ENCODE peak calls at places on chromosomes 11 and 22, in ten cellular contexts. One of them, this sample, is unnamed. For H3K4me1, the result is how much of the 10 kb centered on the place peaks cover.

GRCh38 chr11:121950160-121950559 is 165.9 kb downstream of the BLID start:
- DNase-seq in ovary: no peak
- DNase-seq in uterus: no peak
- DNase-seq in spleen: no peak
- DNase-seq in transverse colon: no peak
- DNase-seq in A549: no peak
- DNase-seq in Peyer's patch: no peak
- DNase-seq in breast epithelium: no peak
- DNase-seq in IMR-90: no peak
- DNase-seq in sigmoid colon: no peak
- DNase-seq in this sample: no peak

GRCh38 chr11:3006505-3007260 is 14.6 kb upstream of the NAP1L4 start:
- DNase-seq in ovary: no peak
- DNase-seq in uterus: no peak
- DNase-seq in spleen: no peak
- DNase-seq in transverse colon: no peak
- DNase-seq in A549: no peak
- DNase-seq in Peyer's patch: no peak
- DNase-seq in breast epithelium: no peak
- DNase-seq in IMR-90: no peak
- DNase-seq in sigmoid colon: peak
- DNase-seq in this sample: no peak

GRCh38 chr11:36108812-36109498 is 165.1 kb downstream of the LDLRAD3 start:
- DNase-seq in ovary: no peak
- DNase-seq in uterus: no peak
- DNase-seq in spleen: no peak
- DNase-seq in transverse colon: no peak
- DNase-seq in A549: no peak
- DNase-seq in Peyer's patch: no peak
- DNase-seq in breast epithelium: no peak
- DNase-seq in IMR-90: no peak
- DNase-seq in sigmoid colon: no peak
- DNase-seq in this sample: no peak

GRCh38 chr11:10488121-10488580 is 33.1 kb downstream of the AMPD3 start:
- DNase-seq in ovary: no peak
- DNase-seq in uterus: no peak
- DNase-seq in spleen: no peak
- DNase-seq in transverse colon: peak
- DNase-seq in A549: peak
- DNase-seq in Peyer's patch: peak
- DNase-seq in breast epithelium: no peak
- DNase-seq in IMR-90: peak
- DNase-seq in sigmoid colon: no peak
- DNase-seq in this sample: no peak

GRCh38 chr22:20729194-20729593 is 44.7 kb upstream of the SERPIND1 start:
- DNase-seq in ovary: no peak
- DNase-seq in uterus: no peak
- DNase-seq in spleen: no peak
- DNase-seq in transverse colon: no peak
- DNase-seq in A549: no peak
- DNase-seq in Peyer's patch: no peak
- DNase-seq in breast epithelium: no peak
- DNase-seq in IMR-90: no peak
- DNase-seq in sigmoid colon: no peak
- DNase-seq in this sample: no peak

GRCh38 chr22:25760848-25761595 is 19.0 kb downstream of the MYO18B start:
- DNase-seq in ovary: no peak
- DNase-seq in uterus: no peak
- DNase-seq in spleen: no peak
- DNase-seq in transverse colon: no peak
- DNase-seq in A549: no peak
- DNase-seq in Peyer's patch: no peak
- DNase-seq in breast epithelium: no peak
- DNase-seq in IMR-90: no peak
- DNase-seq in sigmoid colon: no peak
- DNase-seq in this sample: no peak

GRCh38 chr22:28282346-28282745 is 363.3 kb upstream of the PITPNB start:
- DNase-seq in ovary: no peak
- DNase-seq in uterus: no peak
- DNase-seq in spleen: no peak
- DNase-seq in transverse colon: no peak
- DNase-seq in A549: no peak
- DNase-seq in Peyer's patch: no peak
- DNase-seq in breast epithelium: no peak
- DNase-seq in IMR-90: peak
- DNase-seq in sigmoid colon: no peak
- DNase-seq in this sample: no peak

GRCh38 chr11:126061707-126062678 is 673 bp downstream of the CDON start:
- DNase-seq in ovary: peak
- DNase-seq in uterus: peak
- DNase-seq in spleen: peak
- DNase-seq in transverse colon: peak
- DNase-seq in A549: peak
- DNase-seq in Peyer's patch: peak
- DNase-seq in breast epithelium: no peak
- DNase-seq in IMR-90: peak
- DNase-seq in sigmoid colon: peak
- DNase-seq in this sample: no peak

GRCh38 chr11:889686-890475 is 20.7 kb downstream of the CHID1 start:
- DNase-seq in ovary: no peak
- DNase-seq in uterus: no peak
- DNase-seq in spleen: no peak
- DNase-seq in transverse colon: no peak
- DNase-seq in A549: no peak
- DNase-seq in Peyer's patch: no peak
- DNase-seq in breast epithelium: no peak
- DNase-seq in IMR-90: no peak
- DNase-seq in sigmoid colon: no peak
- DNase-seq in this sample: no peak

GRCh38 chr11:92131289-92131890 is 93.2 kb upstream of the FAT3 start:
- DNase-seq in ovary: no peak
- DNase-seq in uterus: no peak
- DNase-seq in spleen: no peak
- DNase-seq in transverse colon: no peak
- DNase-seq in A549: peak
- DNase-seq in Peyer's patch: no peak
- DNase-seq in breast epithelium: no peak
- DNase-seq in IMR-90: no peak
- DNase-seq in sigmoid colon: no peak
- DNase-seq in this sample: no peak

GRCh38 chr22:35835998-35836691 is 118.5 kb downstream of the APOL5 start:
- DNase-seq in ovary: peak
- DNase-seq in uterus: peak
- DNase-seq in spleen: no peak
- DNase-seq in transverse colon: peak
- DNase-seq in A549: peak
- DNase-seq in Peyer's patch: peak
- DNase-seq in breast epithelium: peak
- DNase-seq in IMR-90: peak
- DNase-seq in sigmoid colon: peak
- DNase-seq in this sample: no peak

GRCh38 chr11:67584881-67585873 is 1.6 kb downstream of the GSTP1 start:
- DNase-seq in ovary: peak
- DNase-seq in uterus: no peak
- DNase-seq in spleen: no peak
- DNase-seq in transverse colon: no peak
- DNase-seq in A549: no peak
- DNase-seq in Peyer's patch: peak
- DNase-seq in breast epithelium: no peak
- DNase-seq in IMR-90: no peak
- DNase-seq in sigmoid colon: no peak
- DNase-seq in this sample: no peak
- TF ChIP-seq POLR2A in ovary: no peak
- TF ChIP-seq POLR2A in uterus: no peak
- TF ChIP-seq POLR2A in spleen: no peak
- TF ChIP-seq POLR2A in transverse colon: no peak
- TF ChIP-seq POLR2A in A549: no peak
- TF ChIP-seq POLR2A in Peyer's patch: no peak
- TF ChIP-seq POLR2A in breast epithelium: no peak
- TF ChIP-seq POLR2A in IMR-90: peak
- TF ChIP-seq POLR2A in sigmoid colon: no peak
- TF ChIP-seq POLR2A in this sample: no peak

GRCh38 chr11:70688142-70688541 is 289.8 kb downstream of the CTTN start:
- DNase-seq in ovary: no peak
- DNase-seq in uterus: no peak
- DNase-seq in spleen: peak
- DNase-seq in transverse colon: peak
- DNase-seq in A549: no peak
- DNase-seq in Peyer's patch: no peak
- DNase-seq in breast epithelium: no peak
- DNase-seq in IMR-90: no peak
- DNase-seq in sigmoid colon: no peak
- DNase-seq in this sample: no peak

GRCh38 chr11:70687716-70688115 is 289.4 kb downstream of the CTTN start:
- DNase-seq in ovary: no peak
- DNase-seq in uterus: no peak
- DNase-seq in spleen: peak
- DNase-seq in transverse colon: no peak
- DNase-seq in A549: no peak
- DNase-seq in Peyer's patch: no peak
- DNase-seq in breast epithelium: no peak
- DNase-seq in IMR-90: no peak
- DNase-seq in sigmoid colon: no peak
- DNase-seq in this sample: no peak

GRCh38 chr11:70692131-70692530 is 293.8 kb downstream of the CTTN start:
- DNase-seq in ovary: no peak
- DNase-seq in uterus: no peak
- DNase-seq in spleen: no peak
- DNase-seq in transverse colon: no peak
- DNase-seq in A549: no peak
- DNase-seq in Peyer's patch: no peak
- DNase-seq in breast epithelium: no peak
- DNase-seq in IMR-90: no peak
- DNase-seq in sigmoid colon: no peak
- DNase-seq in this sample: no peak

GRCh38 chr11:70694371-70694770 is 296.0 kb downstream of the CTTN start:
- DNase-seq in ovary: no peak
- DNase-seq in uterus: no peak
- DNase-seq in spleen: peak
- DNase-seq in transverse colon: no peak
- DNase-seq in A549: no peak
- DNase-seq in Peyer's patch: no peak
- DNase-seq in breast epithelium: no peak
- DNase-seq in IMR-90: no peak
- DNase-seq in sigmoid colon: no peak
- DNase-seq in this sample: no peak

DNA sequence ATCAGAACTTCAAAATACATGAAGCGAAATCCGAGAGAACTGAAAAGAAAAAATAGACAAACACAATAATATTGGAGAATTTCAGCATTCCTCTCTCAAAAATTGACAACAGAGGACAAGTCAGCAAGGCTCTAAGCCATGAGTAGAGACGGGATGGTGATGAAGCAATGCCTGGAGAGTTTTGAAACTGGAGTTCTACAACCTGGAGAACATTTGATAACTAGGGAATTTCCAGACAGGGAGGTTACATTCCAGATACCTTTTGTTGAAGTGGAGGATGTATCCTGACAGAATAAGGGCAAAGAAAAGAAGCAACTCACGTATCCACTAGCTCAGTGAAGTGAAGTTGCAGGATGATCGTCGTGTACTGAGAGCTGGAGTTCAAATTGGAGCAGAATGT is 291.4 kb downstream of the CTTN start:
- DNase-seq in ovary: no peak
- DNase-seq in uterus: no peak
- DNase-seq in spleen: no peak
- DNase-seq in transverse colon: no peak
- DNase-seq in A549: no peak
- DNase-seq in Peyer's patch: no peak
- DNase-seq in breast epithelium: no peak
- DNase-seq in IMR-90: no peak
- DNase-seq in sigmoid colon: no peak
- DNase-seq in this sample: no peak
- H3K4me1 ChIP-seq in ovary: under half
- H3K4me1 ChIP-seq in uterus: under half
- H3K4me1 ChIP-seq in spleen: under half
- H3K4me1 ChIP-seq in transverse colon: under half
- H3K4me1 ChIP-seq in A549: under half
- H3K4me1 ChIP-seq in Peyer's patch: under half
- H3K4me1 ChIP-seq in breast epithelium: under half
- H3K4me1 ChIP-seq in IMR-90: under half
- H3K4me1 ChIP-seq in sigmoid colon: under half
- H3K4me1 ChIP-seq in this sample: under half

DNA sequence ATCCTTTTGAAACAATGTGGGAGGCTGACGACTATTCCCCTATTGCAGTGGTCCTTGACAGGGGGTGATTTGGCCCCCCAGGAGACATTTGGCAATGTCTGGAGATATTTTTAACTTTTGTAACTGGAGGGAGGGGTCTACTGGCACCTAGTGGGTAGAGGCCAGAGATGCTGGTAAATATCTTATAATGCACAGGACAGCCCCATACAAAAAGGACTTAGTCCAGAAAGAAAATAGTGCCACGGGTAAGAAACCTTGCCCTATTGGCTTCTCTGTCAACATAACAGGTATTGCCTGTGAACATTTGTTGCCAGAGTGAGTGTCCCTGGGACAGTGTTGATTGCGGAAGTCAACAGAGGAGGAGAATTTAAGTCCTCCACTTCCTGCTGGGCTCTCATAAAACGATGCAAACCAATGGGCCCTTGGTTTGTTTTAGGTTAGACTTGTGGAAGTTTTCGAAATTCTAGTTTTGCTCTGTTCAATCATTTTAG is 101.6 kb downstream of the MAML2 start:
- DNase-seq in ovary: no peak
- DNase-seq in uterus: no peak
- DNase-seq in spleen: no peak
- DNase-seq in transverse colon: peak
- DNase-seq in A549: peak
- DNase-seq in Peyer's patch: peak
- DNase-seq in breast epithelium: peak
- DNase-seq in IMR-90: no peak
- DNase-seq in sigmoid colon: no peak
- DNase-seq in this sample: no peak
- TF ChIP-seq CTCF in ovary: no peak
- TF ChIP-seq CTCF in uterus: no peak
- TF ChIP-seq CTCF in spleen: no peak
- TF ChIP-seq CTCF in transverse colon: no peak
- TF ChIP-seq CTCF in A549: no peak
- TF ChIP-seq CTCF in Peyer's patch: no peak
- TF ChIP-seq CTCF in breast epithelium: no peak
- TF ChIP-seq CTCF in IMR-90: peak
- TF ChIP-seq CTCF in sigmoid colon: no peak
- TF ChIP-seq CTCF in this sample: no peak

DNA sequence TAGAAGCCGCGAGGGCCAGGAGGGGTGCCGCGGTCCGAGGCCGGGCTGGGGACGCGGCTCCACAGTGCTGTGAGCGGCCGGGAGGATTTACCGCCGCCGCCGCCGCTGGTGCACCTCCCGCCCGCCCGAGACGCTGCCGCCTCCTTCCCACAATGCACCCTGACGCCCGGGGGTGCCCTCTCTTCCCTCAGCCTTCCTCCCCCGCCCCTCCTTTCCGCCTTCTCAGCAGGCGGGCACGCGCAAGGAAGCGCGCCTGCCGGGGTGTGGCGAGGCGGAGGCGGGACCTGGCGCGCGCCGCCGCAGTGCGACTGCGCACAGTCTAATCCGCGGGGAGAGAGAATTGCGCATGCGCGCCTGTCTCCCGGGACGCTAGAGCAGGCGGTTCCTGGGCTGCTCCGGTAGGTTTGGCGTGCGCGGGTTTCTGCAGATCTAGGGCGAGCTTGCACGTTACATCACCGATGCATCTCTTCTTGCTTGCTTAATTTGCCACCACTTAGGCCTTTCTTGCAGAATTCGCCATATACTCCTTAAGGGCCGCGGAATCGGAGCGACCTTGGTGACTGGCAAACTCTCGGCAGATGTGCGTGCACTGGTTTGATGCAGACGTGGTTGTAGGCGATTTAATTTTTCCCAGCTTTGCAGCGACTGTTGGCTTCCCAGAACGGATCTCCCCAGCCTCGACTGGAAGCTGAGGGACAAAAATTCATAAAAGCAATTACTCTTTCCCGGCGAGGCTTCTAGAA is at the start of the genes GVQW3 and THAP12:
- DNase-seq in ovary: peak
- DNase-seq in uterus: peak
- DNase-seq in spleen: peak
- DNase-seq in transverse colon: peak
- DNase-seq in A549: peak
- DNase-seq in Peyer's patch: peak
- DNase-seq in breast epithelium: peak
- DNase-seq in IMR-90: peak
- DNase-seq in sigmoid colon: peak
- DNase-seq in this sample: peak
- TF ChIP-seq POLR2A in ovary: no peak
- TF ChIP-seq POLR2A in uterus: peak
- TF ChIP-seq POLR2A in spleen: no peak
- TF ChIP-seq POLR2A in transverse colon: peak
- TF ChIP-seq POLR2A in A549: peak
- TF ChIP-seq POLR2A in Peyer's patch: peak
- TF ChIP-seq POLR2A in breast epithelium: peak
- TF ChIP-seq POLR2A in IMR-90: peak
- TF ChIP-seq POLR2A in sigmoid colon: peak
- TF ChIP-seq POLR2A in this sample: peak